ENCODE peak calls at places on chromosome 3, in six cellular contexts. M is GM23248, V is neural progenitor cell, A is SK-N-SH, H is MM.1S, O is GM23338. E is an unnamed sample. For H3F3A, the result is how much of the 10 kb centered on the place peaks cover.

GRCh38 chr3:17135696-17136095 is 250.9 kb downstream of the PLCL2 start:
- DNase-seq in M (no peak), A (no peak), V (no peak), O (no peak), H (no peak), E (no peak)

GRCh38 chr3:133754455-133754854 is 8.3 kb downstream of the TF start:
- DNase-seq in H (no peak), O (no peak), M (no peak), V (no peak), A (no peak), E (no peak)

GRCh38 chr3:126131881-126132750 is 48.2 kb upstream of the SLC41A3 start:
- DNase-seq in V (no peak), H (no peak), A (peak), O (no peak), M (no peak), E (no peak)

GRCh38 chr3:120693439-120694172 is 11.6 kb upstream of the HGD start:
- DNase-seq in M (peak), H (no peak), V (no peak), O (no peak), A (no peak), E (peak)

GRCh38 chr3:101182734-101183133 is 137.6 kb downstream of the IMPG2 start:
- DNase-seq in H (no peak), V (no peak), M (peak), O (no peak), A (no peak), E (peak)

GRCh38 chr3:52053307-52054304 is 2.8 kb downstream of the DUSP7 start:
- DNase-seq in A (no peak), M (peak), H (no peak), O (no peak), V (peak), E (peak)

GRCh38 chr3:124993462-124993861 is 58.9 kb upstream of the MUC13 start:
- DNase-seq in V (no peak), O (no peak), M (peak), H (no peak), A (no peak), E (no peak)

GRCh38 chr3:39128951-39129350 is 21.5 kb downstream of the TTC21A start:
- DNase-seq in M (no peak), A (no peak), H (no peak), O (no peak), V (no peak), E (no peak)

GRCh38 chr3:14170569-14171159 is 7.7 kb downstream of the XPC start:
- DNase-seq in V (no peak), M (peak), O (no peak), A (no peak), H (no peak), E (peak)

GRCh38 chr3:177358085-177358967 is 161.0 kb upstream of the TBL1XR1 start:
- DNase-seq in H (peak), A (peak), M (peak), O (peak), V (peak), E (peak)
- TF ChIP-seq EZH2phosphoT487 in H (no peak), A (no peak), M (no peak), O (no peak), V (no peak), E (no peak)

GRCh38 chr3:197338586-197338985 is 40.2 kb upstream of the DLG1 start:
- DNase-seq in H (no peak), O (no peak), V (no peak), M (no peak), A (no peak), E (no peak)

GRCh38 chr3:197337656-197338055 is 39.2 kb upstream of the DLG1 start:
- DNase-seq in V (no peak), H (no peak), O (no peak), A (no peak), M (no peak), E (peak)

GRCh38 chr3:197335428-197336132 is 37.2 kb upstream of the DLG1 start:
- DNase-seq in V (no peak), H (no peak), A (no peak), M (no peak), O (no peak), E (no peak)

GRCh38 chr3:197336348-197336747 is 37.9 kb upstream of the DLG1 start:
- DNase-seq in O (no peak), V (no peak), A (no peak), H (no peak), M (peak), E (no peak)

DNA sequence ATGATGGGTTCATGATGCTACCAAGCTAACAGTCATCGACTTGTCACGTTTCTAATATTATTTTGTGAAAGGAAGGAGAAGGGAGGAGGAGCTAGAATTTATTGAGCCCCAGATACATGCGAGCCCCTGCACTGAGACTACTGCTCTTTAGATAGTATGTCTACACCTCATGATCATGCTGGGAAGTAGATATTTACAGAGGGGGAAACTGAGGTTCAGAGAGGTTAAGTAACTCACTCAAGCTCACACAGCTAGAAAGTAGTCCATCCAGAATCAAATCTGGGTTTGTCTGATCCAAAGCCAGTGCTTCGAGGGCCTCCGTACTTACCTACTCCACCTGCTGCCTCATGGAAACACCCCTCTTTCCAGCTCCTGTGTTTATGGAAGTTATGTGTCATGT is 38.8 kb upstream of the DLG1 start:
- DNase-seq in O (no peak), H (no peak), V (no peak), A (no peak), M (no peak), E (no peak)
- H3F3A ChIP-seq in O (under half), H (under half), V (under half), A (under half), M (under half), E (under half)

GRCh38 chr3:137103739-137104138 is 146.0 kb downstream of the IL20RB start:
- DNase-seq in H (no peak), O (no peak), A (no peak), M (no peak), V (no peak), E (no peak)
- TF ChIP-seq EZH2phosphoT487 in H (no peak), O (no peak), A (no peak), M (no peak), V (no peak), E (no peak)

GRCh38 chr3:15708882-15709677 is 88.7 kb downstream of the ANKRD28 start:
- DNase-seq in M (peak), H (no peak), V (no peak), O (no peak), A (no peak), E (no peak)

GRCh38 chr3:15714448-15714847 is 83.3 kb downstream of the ANKRD28 start:
- DNase-seq in V (no peak), M (no peak), A (no peak), H (no peak), O (no peak), E (no peak)

GRCh38 chr3:15707779-15708178 is 90.0 kb downstream of the ANKRD28 start:
- DNase-seq in V (no peak), H (no peak), M (no peak), O (no peak), A (no peak), E (no peak)

GRCh38 chr3:15713364-15713763 is 84.4 kb downstream of the ANKRD28 start:
- DNase-seq in M (no peak), O (no peak), V (no peak), H (no peak), A (no peak), E (no peak)

GRCh38 chr3:15711281-15711680 is 86.5 kb downstream of the ANKRD28 start:
- DNase-seq in A (no peak), V (no peak), M (no peak), O (no peak), H (no peak), E (no peak)
- H3F3A ChIP-seq in A (under half), V (under half), M (under half), O (under half), H (under half), E (under half)

GRCh38 chr3:168157301-168157700 is 61.6 kb upstream of the GOLIM4 start:
- DNase-seq in V (no peak), O (no peak), A (no peak), M (no peak), H (no peak), E (no peak)

GRCh38 chr3:168154101-168154500 is 58.4 kb upstream of the GOLIM4 start:
- DNase-seq in H (no peak), M (no peak), A (no peak), V (no peak), O (no peak), E (no peak)

GRCh38 chr3:168156479-168156878 is 60.8 kb upstream of the GOLIM4 start:
- DNase-seq in O (no peak), A (no peak), M (no peak), H (no peak), V (no peak), E (no peak)

GRCh38 chr3:168157903-168158302 is 62.2 kb upstream of the GOLIM4 start:
- DNase-seq in H (no peak), O (no peak), A (no peak), V (no peak), M (no peak), E (no peak)

GRCh38 chr3:168155207-168155785 is 59.6 kb upstream of the GOLIM4 start:
- DNase-seq in M (no peak), H (no peak), O (no peak), V (no peak), A (no peak), E (no peak)
- TF ChIP-seq EZH2phosphoT487 in M (no peak), H (no peak), O (no peak), V (no peak), A (no peak), E (no peak)

GRCh38 chr3:188589056-188589455 is 435.1 kb downstream of the LPP start:
- DNase-seq in H (no peak), A (no peak), M (no peak), V (no peak), O (no peak), E (no peak)
- H3F3A ChIP-seq in H (under half), A (under half), M (under half), V (under half), O (under half), E (under half)

DNA sequence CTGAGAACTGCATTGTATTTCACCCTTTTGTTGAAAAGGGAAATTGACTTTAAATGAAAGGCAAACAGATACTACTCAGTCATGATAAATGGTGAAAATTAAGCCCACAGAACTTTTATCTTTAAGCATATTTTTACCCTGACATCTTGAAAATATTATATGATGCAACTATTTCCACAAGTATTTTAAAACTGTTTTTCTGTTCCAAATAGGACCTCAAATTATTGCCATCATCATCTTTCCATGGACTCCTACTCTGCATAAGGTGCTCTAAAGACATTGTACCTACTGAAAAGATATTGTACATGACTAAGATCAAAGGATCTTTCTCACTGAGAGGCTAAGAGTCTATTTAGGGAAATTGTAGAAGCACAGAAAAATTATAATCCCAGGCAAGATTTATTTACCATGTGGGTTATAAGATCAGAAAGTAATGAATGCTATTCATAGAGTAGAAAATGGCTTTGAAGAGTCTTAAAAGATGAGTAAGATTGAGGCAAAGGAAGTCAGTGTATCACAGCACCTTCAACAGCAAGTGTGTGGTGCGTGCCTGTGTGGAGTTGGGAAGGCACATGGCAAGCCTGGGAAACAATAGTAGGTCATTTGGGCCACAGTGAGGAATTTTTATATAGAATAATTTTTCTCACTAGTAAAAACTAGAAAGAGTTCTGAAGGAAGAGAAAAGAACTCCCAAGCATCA is 68.8 kb downstream of the VGLL3 start:
- DNase-seq in A (no peak), M (peak), O (peak), V (no peak), H (no peak), E (no peak)
- TF ChIP-seq EZH2phosphoT487 in A (no peak), M (no peak), O (no peak), V (no peak), H (no peak), E (no peak)

DNA sequence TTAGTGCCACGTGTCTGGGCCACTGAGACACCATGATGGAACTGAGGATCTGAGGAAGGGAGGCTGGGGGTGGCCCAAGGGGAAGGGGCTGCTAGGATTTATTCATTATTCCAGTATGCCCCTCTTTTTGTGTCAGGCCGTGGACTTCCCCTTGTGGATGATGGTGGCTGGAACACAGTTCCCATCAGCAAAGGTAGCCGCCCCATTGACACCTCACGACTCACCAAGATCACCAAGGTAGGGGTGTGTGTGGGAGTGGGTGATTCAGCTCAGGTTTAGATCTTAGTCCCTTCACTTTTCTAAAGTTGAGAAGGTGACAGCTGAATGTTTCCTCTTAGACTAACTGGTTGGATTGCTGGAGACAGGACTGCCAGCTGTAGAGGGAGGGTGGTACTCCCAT is 11.3 kb downstream of the EIF4G1 start:
- DNase-seq in A (peak), M (no peak), H (no peak), O (no peak), V (no peak), E (peak)
- H3F3A ChIP-seq in A (under half), M (half or more), H (under half), O (under half), V (under half), E (under half)

DNA sequence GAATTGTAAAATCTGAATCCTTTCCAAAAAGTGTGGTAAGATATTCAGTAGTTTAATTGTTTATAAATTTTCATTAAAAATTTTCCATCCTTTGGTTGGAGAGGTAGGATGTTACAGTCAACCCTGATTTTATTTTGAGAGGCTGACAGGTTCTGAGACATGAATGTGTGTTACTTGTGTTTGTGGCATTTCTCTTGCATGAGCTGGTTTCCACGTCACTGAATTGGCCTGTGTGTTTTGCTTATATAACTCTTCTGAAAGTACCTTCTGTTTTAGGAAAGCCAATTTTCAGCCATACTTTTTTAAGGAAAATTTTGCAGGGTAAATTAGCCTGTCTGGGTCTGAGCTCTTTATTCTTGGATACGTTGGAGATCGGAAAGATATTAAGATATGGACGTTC is 30.7 kb downstream of the PXYLP1 start:
- DNase-seq in M (peak), A (no peak), O (no peak), V (no peak), H (no peak), E (no peak)
- TF ChIP-seq EZH2phosphoT487 in M (no peak), A (no peak), O (no peak), V (no peak), H (no peak), E (no peak)

GRCh38 chr3:67075295-67075694 is 77.2 kb downstream of the KBTBD8 start:
- DNase-seq in A (no peak), V (no peak), O (no peak), M (no peak), H (peak), E (no peak)
- H3F3A ChIP-seq in A (under half), V (under half), O (under half), M (under half), H (under half), E (under half)